ENCODE peak calls at places on chromosomes 13 and 19, in five cellular contexts. One of them, this sample, is unnamed.

GRCh38 chr19:4930664-4931063 is 21.4 kb downstream of the UHRF1 start:
- DNase-seq in stimulated activated CD4-positive, alpha-beta T cell treated with anti-CD3 and anti-CD28 coated beads, Interleukin-15, amount 100 ng/mL, for 24 hours: peak
- DNase-seq in mesendoderm: no peak
- DNase-seq in activated CD4-positive, CD25-positive, alpha-beta regulatory T cell: no peak
- DNase-seq in pancreas: no peak
- DNase-seq in this sample: no peak

GRCh38 chr13:52446265-52446664 is 4.2 kb downstream of the VPS36 start:
- DNase-seq in mesendoderm: no peak
- DNase-seq in activated CD4-positive, CD25-positive, alpha-beta regulatory T cell: no peak
- DNase-seq in pancreas: no peak
- DNase-seq in stimulated activated CD4-positive, alpha-beta T cell treated with anti-CD3 and anti-CD28 coated beads, Interleukin-15, amount 100 ng/mL, for 24 hours: no peak
- DNase-seq in this sample: no peak

GRCh38 chr13:41403983-41404382 is 53.4 kb upstream of the RGCC start:
- DNase-seq in activated CD4-positive, CD25-positive, alpha-beta regulatory T cell: no peak
- DNase-seq in stimulated activated CD4-positive, alpha-beta T cell treated with anti-CD3 and anti-CD28 coated beads, Interleukin-15, amount 100 ng/mL, for 24 hours: no peak
- DNase-seq in pancreas: no peak
- DNase-seq in mesendoderm: no peak
- DNase-seq in this sample: no peak

GRCh38 chr13:99982021-99982740 is 597 bp downstream of the ZIC2 start:
- DNase-seq in activated CD4-positive, CD25-positive, alpha-beta regulatory T cell: no peak
- DNase-seq in stimulated activated CD4-positive, alpha-beta T cell treated with anti-CD3 and anti-CD28 coated beads, Interleukin-15, amount 100 ng/mL, for 24 hours: peak
- DNase-seq in pancreas: no peak
- DNase-seq in mesendoderm: peak
- DNase-seq in this sample: no peak

GRCh38 chr13:23923031-23923430 is 25.7 kb upstream of the C1QTNF9B start:
- DNase-seq in pancreas: no peak
- DNase-seq in mesendoderm: no peak
- DNase-seq in stimulated activated CD4-positive, alpha-beta T cell treated with anti-CD3 and anti-CD28 coated beads, Interleukin-15, amount 100 ng/mL, for 24 hours: no peak
- DNase-seq in activated CD4-positive, CD25-positive, alpha-beta regulatory T cell: no peak
- DNase-seq in this sample: no peak

GRCh38 chr13:87057807-87058520 is 613.2 kb upstream of the SLITRK5 start:
- DNase-seq in pancreas: no peak
- DNase-seq in stimulated activated CD4-positive, alpha-beta T cell treated with anti-CD3 and anti-CD28 coated beads, Interleukin-15, amount 100 ng/mL, for 24 hours: no peak
- DNase-seq in activated CD4-positive, CD25-positive, alpha-beta regulatory T cell: no peak
- DNase-seq in mesendoderm: no peak
- DNase-seq in this sample: no peak

GRCh38 chr13:30726192-30726591 is 9.2 kb upstream of the ALOX5AP start:
- DNase-seq in mesendoderm: no peak
- DNase-seq in activated CD4-positive, CD25-positive, alpha-beta regulatory T cell: no peak
- DNase-seq in pancreas: no peak
- DNase-seq in stimulated activated CD4-positive, alpha-beta T cell treated with anti-CD3 and anti-CD28 coated beads, Interleukin-15, amount 100 ng/mL, for 24 hours: no peak
- DNase-seq in this sample: no peak

GRCh38 chr13:76992548-76993001 is 694 bp downstream of the CLN5 start:
- DNase-seq in pancreas: peak
- DNase-seq in mesendoderm: peak
- DNase-seq in stimulated activated CD4-positive, alpha-beta T cell treated with anti-CD3 and anti-CD28 coated beads, Interleukin-15, amount 100 ng/mL, for 24 hours: peak
- DNase-seq in activated CD4-positive, CD25-positive, alpha-beta regulatory T cell: no peak
- DNase-seq in this sample: peak

GRCh38 chr13:113489549-113490495 is 689 bp downstream of the DCUN1D2 start:
- DNase-seq in stimulated activated CD4-positive, alpha-beta T cell treated with anti-CD3 and anti-CD28 coated beads, Interleukin-15, amount 100 ng/mL, for 24 hours: peak
- DNase-seq in activated CD4-positive, CD25-positive, alpha-beta regulatory T cell: peak
- DNase-seq in pancreas: no peak
- DNase-seq in mesendoderm: peak
- DNase-seq in this sample: peak

GRCh38 chr19:35266149-35266903 is 2.4 kb upstream of the USF2 start:
- DNase-seq in activated CD4-positive, CD25-positive, alpha-beta regulatory T cell: no peak
- DNase-seq in pancreas: peak
- DNase-seq in mesendoderm: no peak
- DNase-seq in stimulated activated CD4-positive, alpha-beta T cell treated with anti-CD3 and anti-CD28 coated beads, Interleukin-15, amount 100 ng/mL, for 24 hours: no peak
- DNase-seq in this sample: no peak

GRCh38 chr19:33778089-33778791 is 18.4 kb upstream of the KCTD15 start:
- DNase-seq in mesendoderm: peak
- DNase-seq in pancreas: peak
- DNase-seq in activated CD4-positive, CD25-positive, alpha-beta regulatory T cell: peak
- DNase-seq in stimulated activated CD4-positive, alpha-beta T cell treated with anti-CD3 and anti-CD28 coated beads, Interleukin-15, amount 100 ng/mL, for 24 hours: peak
- DNase-seq in this sample: peak

GRCh38 chr19:32372726-32373613 is 27.6 kb downstream of the ZNF507 start:
- DNase-seq in mesendoderm: peak
- DNase-seq in stimulated activated CD4-positive, alpha-beta T cell treated with anti-CD3 and anti-CD28 coated beads, Interleukin-15, amount 100 ng/mL, for 24 hours: no peak
- DNase-seq in activated CD4-positive, CD25-positive, alpha-beta regulatory T cell: no peak
- DNase-seq in pancreas: no peak
- DNase-seq in this sample: no peak

GRCh38 chr19:51948979-51949378 is 21.7 kb downstream of the ZNF613 start:
- DNase-seq in mesendoderm: no peak
- DNase-seq in activated CD4-positive, CD25-positive, alpha-beta regulatory T cell: no peak
- DNase-seq in stimulated activated CD4-positive, alpha-beta T cell treated with anti-CD3 and anti-CD28 coated beads, Interleukin-15, amount 100 ng/mL, for 24 hours: no peak
- DNase-seq in pancreas: no peak
- DNase-seq in this sample: no peak

GRCh38 chr19:55251296-55252081 is 7.3 kb downstream of the PPP6R1 start:
- DNase-seq in mesendoderm: no peak
- DNase-seq in stimulated activated CD4-positive, alpha-beta T cell treated with anti-CD3 and anti-CD28 coated beads, Interleukin-15, amount 100 ng/mL, for 24 hours: peak
- DNase-seq in activated CD4-positive, CD25-positive, alpha-beta regulatory T cell: no peak
- DNase-seq in pancreas: no peak
- DNase-seq in this sample: peak

GRCh38 chr13:98717891-98718290 is 34.6 kb downstream of the SLC15A1 start:
- DNase-seq in stimulated activated CD4-positive, alpha-beta T cell treated with anti-CD3 and anti-CD28 coated beads, Interleukin-15, amount 100 ng/mL, for 24 hours: no peak
- DNase-seq in mesendoderm: no peak
- DNase-seq in activated CD4-positive, CD25-positive, alpha-beta regulatory T cell: no peak
- DNase-seq in pancreas: no peak
- DNase-seq in this sample: no peak

GRCh38 chr13:64075543-64076271 is 2660.1 kb upstream of the PCDH20 start:
- DNase-seq in activated CD4-positive, CD25-positive, alpha-beta regulatory T cell: no peak
- DNase-seq in mesendoderm: no peak
- DNase-seq in pancreas: no peak
- DNase-seq in stimulated activated CD4-positive, alpha-beta T cell treated with anti-CD3 and anti-CD28 coated beads, Interleukin-15, amount 100 ng/mL, for 24 hours: no peak
- DNase-seq in this sample: no peak

GRCh38 chr13:32126298-32126697 is 94.7 kb downstream of the FRY start:
- DNase-seq in pancreas: no peak
- DNase-seq in mesendoderm: no peak
- DNase-seq in stimulated activated CD4-positive, alpha-beta T cell treated with anti-CD3 and anti-CD28 coated beads, Interleukin-15, amount 100 ng/mL, for 24 hours: no peak
- DNase-seq in activated CD4-positive, CD25-positive, alpha-beta regulatory T cell: no peak
- DNase-seq in this sample: no peak

GRCh38 chr19:11548315-11548700 is 9.7 kb downstream of the CNN1 start:
- DNase-seq in mesendoderm: no peak
- DNase-seq in activated CD4-positive, CD25-positive, alpha-beta regulatory T cell: no peak
- DNase-seq in pancreas: no peak
- DNase-seq in stimulated activated CD4-positive, alpha-beta T cell treated with anti-CD3 and anti-CD28 coated beads, Interleukin-15, amount 100 ng/mL, for 24 hours: no peak
- DNase-seq in this sample: no peak